ENCODE peak calls at places on chromosomes 3 and 15, in six cellular contexts. A is CD8-positive, alpha-beta T cell; J is natural killer cell; O is thoracic aorta; N is GM23338; B is B cell. D is an unnamed sample.
A peak's percentile ranks its signal among the peaks of the same experiment; 100 is the strongest.

GRCh38 chr15:33278816-33279612 is 31.8 kb upstream of the RYR3 start:
- DNase-seq in N (peak; percentile 40), A (no peak), O (no peak), B (no peak), J (no peak), D (no peak)

GRCh38 chr3:169914321-169914720 is 2.9 kb downstream of the SAMD7 start:
- DNase-seq in N (no peak), B (no peak), A (no peak), J (no peak), O (no peak), D (no peak)

GRCh38 chr3:122067588-122068240 is 12.6 kb downstream of the CD86 start:
- DNase-seq in N (no peak), A (no peak), O (no peak), J (no peak), B (no peak), D (no peak)

GRCh38 chr3:126064627-126065258 is 19.2 kb downstream of the SLC41A3 start:
- DNase-seq in N (no peak), J (no peak), A (no peak), O (no peak), B (no peak), D (no peak)

GRCh38 chr3:11570789-11571495 is 72.8 kb downstream of the VGLL4 start:
- DNase-seq in O (no peak), J (no peak), B (no peak), A (no peak), N (no peak), D (no peak)

GRCh38 chr15:85171736-85172135 is 190.1 kb downstream of the PDE8A start:
- DNase-seq in N (no peak), J (no peak), B (no peak), A (no peak), O (no peak), D (no peak)

GRCh38 chr3:23316924-23317323 is 113.8 kb downstream of the UBE2E2 start:
- DNase-seq in O (no peak), A (no peak), N (no peak), J (no peak), B (no peak), D (no peak)

GRCh38 chr3:186722457-186722856 is 5.3 kb downstream of the KNG1 start:
- DNase-seq in A (no peak), N (peak; percentile 63), J (no peak), B (no peak), O (no peak), D (no peak)

GRCh38 chr3:126259411-126260391 is 79.3 kb upstream of the ALDH1L1 start:
- DNase-seq in A (no peak), J (no peak), O (peak; percentile 45), B (no peak), N (peak; percentile 66), D (no peak)

GRCh38 chr15:47792231-47792630 is 74.9 kb downstream of the SEMA6D start:
- DNase-seq in A (no peak), J (no peak), O (no peak), B (no peak), N (no peak), D (no peak)

GRCh38 chr3:100400424-100400781 is 486 bp downstream of the TOMM70 start:
- DNase-seq in J (peak; percentile 35), N (peak; percentile 28), A (peak; percentile 36), O (no peak), B (peak; percentile 41), D (no peak)

GRCh38 chr3:12658593-12659058 is 5.3 kb downstream of the RAF1 start:
- DNase-seq in J (no peak), A (no peak), N (no peak), B (no peak), O (no peak), D (no peak)

GRCh38 chr15:77031376-77032050 is 36.6 kb downstream of the PSTPIP1 start:
- DNase-seq in B (peak; percentile 78), O (no peak), J (peak; percentile 27), N (no peak), A (peak; percentile 43), D (no peak)

GRCh38 chr15:92915766-92916435 is 15.8 kb downstream of the CHD2 start:
- DNase-seq in N (peak; percentile 52), B (no peak), A (no peak), J (no peak), O (no peak), D (no peak)

GRCh38 chr3:170585937-170586310 is at the start of gene SLC7A14:
- DNase-seq in J (no peak), A (no peak), O (no peak), N (peak; percentile 75), B (no peak), D (no peak)

GRCh38 chr3:133113526-133113925 is 75.3 kb downstream of the TMEM108 start:
- DNase-seq in O (no peak), A (no peak), J (no peak), N (no peak), B (no peak), D (no peak)

GRCh38 chr3:183825380-183826161 is at the start of gene MAP6D1:
- DNase-seq in A (peak; percentile 64), B (peak; percentile 39), J (peak; percentile 22), O (no peak), N (peak; percentile 91), D (no peak)

GRCh38 chr3:49028298-49028672 is 913 bp downstream of the IMPDH2 start:
- DNase-seq in B (no peak), J (no peak), A (no peak), N (no peak), O (no peak), D (no peak)

GRCh38 chr3:46947981-46948791 is 28.4 kb downstream of the CCDC12 start:
- DNase-seq in N (no peak), O (no peak), J (peak; percentile 66), B (no peak), A (peak; percentile 76), D (no peak)

GRCh38 chr3:21747376-21747775 is 3.6 kb downstream of the ZNF385D start:
- DNase-seq in N (no peak), O (no peak), A (no peak), B (no peak), J (no peak), D (no peak)

GRCh38 chr3:139117136-139117675 is 72.5 kb upstream of the PRR23C start:
- DNase-seq in B (no peak), N (no peak), O (no peak), J (no peak), A (no peak), D (no peak)

GRCh38 chr3:119145500-119146167 is at the start of gene TEX55:
- DNase-seq in N (peak; percentile 83), A (no peak), O (no peak), B (no peak), J (no peak), D (no peak)

GRCh38 chr3:174540081-174540480 is 319.1 kb upstream of the NAALADL2 start:
- DNase-seq in A (no peak), J (no peak), O (no peak), N (peak; percentile 84), B (no peak), D (no peak)

GRCh38 chr3:55544219-55544618 is 57.1 kb upstream of the WNT5A start:
- DNase-seq in J (no peak), A (no peak), B (no peak), O (no peak), N (no peak), D (no peak)

GRCh38 chr3:64238971-64239667 is 13.9 kb upstream of the PRICKLE2 start:
- DNase-seq in J (no peak), O (peak; percentile 26), A (no peak), N (peak; percentile 89), B (no peak), D (no peak)

DNA sequence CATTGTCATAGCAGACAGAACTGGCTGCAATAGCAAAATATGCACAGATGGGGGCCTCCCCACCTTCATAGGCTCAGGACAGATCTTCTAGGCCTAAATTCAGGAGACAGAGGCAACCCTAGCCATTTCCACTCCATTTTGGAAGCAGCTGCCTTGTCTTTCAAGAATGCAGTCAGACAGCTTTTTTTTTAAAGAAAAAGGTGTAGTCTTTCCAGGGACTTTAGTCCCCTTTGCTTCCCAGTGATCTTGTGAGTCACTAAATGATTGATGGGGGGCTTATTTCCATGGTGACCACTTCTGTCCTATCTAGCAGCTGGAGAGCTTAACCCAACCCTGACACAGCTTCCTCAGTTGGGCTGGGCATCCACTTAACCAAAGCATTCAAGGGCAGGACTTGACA is 165.9 kb downstream of the TPRG1 start:
- DNase-seq in N (peak; percentile 33), B (no peak), O (no peak), J (no peak), A (no peak), D (no peak)
- TF ChIP-seq CTCF in N (peak; percentile 11), B (no peak), O (no peak), J (no peak), A (no peak), D (no peak)

DNA sequence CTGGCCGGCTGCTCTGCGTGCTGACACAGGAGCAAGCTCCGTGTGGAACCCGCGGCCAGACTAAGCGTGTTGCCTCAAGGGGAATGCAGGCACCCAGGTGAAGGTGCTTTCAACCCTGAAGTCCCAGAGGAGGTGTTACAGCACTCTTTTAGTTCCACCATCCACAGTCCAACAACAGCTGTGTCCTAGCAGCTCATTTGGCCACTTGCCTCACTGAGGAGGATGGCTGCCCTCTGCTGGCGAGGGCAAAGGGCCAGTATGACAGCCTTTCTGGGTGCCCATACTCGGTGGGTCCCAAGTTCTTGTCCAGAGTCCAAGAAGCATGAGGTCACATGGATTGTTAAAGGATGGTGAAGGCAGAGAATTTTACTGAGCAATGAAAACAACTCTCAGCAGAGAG is 87.8 kb downstream of the C3orf85 start:
- DNase-seq in N (peak; percentile 75), O (no peak), B (peak; percentile 2), A (no peak), J (no peak), D (no peak)
- TF ChIP-seq CTCF in N (peak; percentile 82), O (no peak), B (no peak), A (no peak), J (no peak), D (no peak)

DNA sequence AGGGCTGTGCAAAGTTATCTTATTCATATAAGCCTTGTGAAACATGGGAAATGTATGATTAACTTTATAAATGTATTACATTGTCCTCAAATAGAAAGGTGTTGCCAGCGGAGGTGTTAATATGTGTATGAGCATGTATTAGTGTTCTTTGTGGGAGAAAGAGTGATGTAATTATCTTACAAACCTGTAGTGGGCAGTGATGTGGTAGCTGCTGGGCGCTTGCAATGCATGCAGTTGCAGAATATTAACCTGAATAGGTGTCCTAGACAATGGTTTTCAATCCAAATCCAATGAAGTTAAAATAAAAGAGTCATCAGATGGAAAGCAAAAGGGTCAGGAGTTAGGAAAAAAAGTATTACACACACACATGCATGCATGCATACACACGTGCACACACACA is 881.3 kb upstream of the CADM2 start:
- DNase-seq in J (no peak), B (no peak), A (no peak), O (no peak), N (peak; percentile 32), D (no peak)
- TF ChIP-seq CTCF in J (no peak), B (no peak), A (no peak), O (no peak), N (peak; percentile 59), D (peak; percentile 48)

GRCh38 chr15:45666119-45666875 is 31.5 kb downstream of the SQOR start:
- DNase-seq in O (no peak), J (no peak), A (no peak), B (no peak), N (no peak), D (no peak)

GRCh38 chr15:45665261-45665660 is 30.4 kb downstream of the SQOR start:
- DNase-seq in A (no peak), N (no peak), J (no peak), O (no peak), B (no peak), D (no peak)

GRCh38 chr15:45668386-45668785 is 33.6 kb downstream of the SQOR start:
- DNase-seq in J (no peak), B (no peak), O (no peak), A (no peak), N (no peak), D (no peak)

GRCh38 chr15:45669422-45669821 is 34.6 kb downstream of the SQOR start:
- DNase-seq in B (no peak), J (no peak), A (no peak), O (no peak), N (no peak), D (no peak)

GRCh38 chr15:45667002-45667401 is 32.2 kb downstream of the SQOR start:
- DNase-seq in N (no peak), B (no peak), O (no peak), J (no peak), A (no peak), D (no peak)
- TF ChIP-seq CTCF in N (no peak), B (no peak), O (no peak), J (no peak), A (no peak), D (no peak)